ENCODE peak calls at places on chromosomes 2 and 18, in seven cellular contexts. M, P, D, E, Q, X and Y are unnamed samples.

GRCh38 chr2:241569831-241570281 is 11.3 kb downstream of the BOK start:
- DNase-seq in M (peak; percentile 28), D (no peak), E (no peak), Q (no peak), X (no peak), P (no peak), Y (no peak)

GRCh38 chr2:80014637-80015036 is 289.9 kb downstream of the LRRTM1 start:
- DNase-seq in E (no peak), P (peak; percentile 54), M (no peak), X (no peak), Q (no peak), D (no peak), Y (no peak)

GRCh38 chr18:22136395-22136794 is 33.0 kb upstream of the GATA6 start:
- DNase-seq in M (no peak), Q (peak; percentile 12), D (no peak), P (no peak), E (no peak), X (no peak), Y (peak; percentile 84)

GRCh38 chr2:63796796-63797195 is 44.9 kb upstream of the UGP2 start:
- DNase-seq in E (no peak), M (no peak), Q (no peak), X (no peak), D (no peak), P (no peak), Y (no peak)

GRCh38 chr2:233469261-233470006 is 97.1 kb downstream of the USP40 start:
- DNase-seq in D (no peak), X (no peak), P (peak; percentile 9), E (no peak), M (no peak), Q (no peak), Y (no peak)

GRCh38 chr2:157077753-157078152 is 179.8 kb upstream of the GALNT5 start:
- DNase-seq in P (no peak), D (no peak), X (no peak), Q (no peak), E (no peak), M (no peak), Y (no peak)

GRCh38 chr18:10726198-10727068 is 200.6 kb downstream of the NAPG start:
- DNase-seq in M (no peak), D (no peak), E (no peak), P (no peak), Q (no peak), X (peak; percentile 39), Y (no peak)

GRCh38 chr18:57461652-57462269 is 26.6 kb downstream of the ONECUT2 start:
- DNase-seq in E (no peak), D (no peak), X (no peak), P (no peak), M (no peak), Q (no peak), Y (no peak)

GRCh38 chr18:51070545-51070944 is 40.5 kb downstream of the SMAD4 start:
- DNase-seq in M (no peak), D (no peak), P (peak; percentile 83), X (no peak), E (no peak), Q (peak; percentile 78), Y (peak; percentile 74)

DNA sequence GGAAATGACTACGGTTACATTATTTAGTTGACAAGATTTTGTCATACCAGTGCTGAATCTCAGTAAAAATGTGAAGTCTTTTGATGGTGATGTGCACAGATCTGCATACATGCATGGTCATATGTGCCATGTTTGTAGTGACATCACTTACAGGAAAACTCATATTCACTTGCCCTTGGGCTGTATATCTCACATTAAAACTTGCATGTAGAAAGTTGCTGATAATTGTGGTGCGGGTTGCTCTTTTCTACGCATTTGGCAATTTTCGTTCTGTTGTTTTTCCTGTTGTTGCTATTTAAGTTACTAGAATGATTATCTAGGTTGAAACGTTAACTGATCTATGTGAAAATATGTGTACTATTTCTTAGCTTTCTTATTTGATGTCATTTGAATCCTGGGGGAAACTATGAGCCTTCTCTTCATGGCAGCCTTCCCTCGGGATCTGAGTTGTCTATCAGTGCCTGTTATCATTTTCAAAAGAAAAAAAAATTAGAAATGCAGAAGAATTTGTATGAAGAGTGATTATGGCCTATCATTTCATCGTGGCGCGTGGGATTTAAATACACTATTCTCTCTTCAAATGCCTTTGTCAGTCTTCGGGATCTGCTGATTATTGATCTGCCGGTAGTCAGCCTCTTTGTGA is 296.6 kb downstream of the TMX3 start:
- DNase-seq in M (no peak), X (no peak), D (no peak), P (no peak), Q (no peak), E (no peak), Y (peak; percentile 59)
- TF ChIP-seq CTCF in M (no peak), X (no peak), D (no peak), P (no peak), Q (no peak), E (no peak), Y (no peak)

GRCh38 chr2:237774811-237775553 is 23.6 kb upstream of the RBM44 start:
- DNase-seq in X (peak; percentile 62), P (peak; percentile 68), Q (peak; percentile 56), D (peak; percentile 70), E (peak; percentile 56), M (no peak), Y (peak; percentile 69)
- H3K4me3 ChIP-seq in X (no peak overlapping the region), P (no peak overlapping the region), Q (no peak overlapping the region), D (no peak overlapping the region), E (no peak overlapping the region), M (no peak overlapping the region), Y (no peak overlapping the region)

GRCh38 chr2:191845876-191846786 is 757 bp downstream of the CAVIN2 start:
- DNase-seq in P (peak; percentile 12), D (no peak), E (no peak), M (peak; percentile 52), Q (no peak), X (no peak), Y (no peak)

GRCh38 chr2:191845248-191845715 is 1.6 kb downstream of the CAVIN2 start:
- DNase-seq in Q (peak; percentile 51), X (no peak), E (no peak), M (peak; percentile 49), D (no peak), P (peak; percentile 80), Y (peak; percentile 73)

GRCh38 chr2:191848771-191849726 is 2.2 kb upstream of the CAVIN2 start:
- DNase-seq in X (no peak), D (no peak), E (no peak), P (no peak), M (no peak), Q (no peak), Y (no peak)

GRCh38 chr2:191847764-191848163 is 876 bp upstream of the CAVIN2 start:
- DNase-seq in P (no peak), Q (no peak), M (no peak), D (no peak), E (no peak), X (no peak), Y (no peak)

GRCh38 chr2:191846787-191847620 is at the start of gene CAVIN2:
- DNase-seq in D (no peak), M (peak; percentile 45), P (peak; percentile 91), X (peak; percentile 49), E (no peak), Q (peak; percentile 90), Y (peak; percentile 92)
- TF ChIP-seq CTCF in D (no peak), M (no peak), P (no peak), X (no peak), E (no peak), Q (peak; percentile 39), Y (peak; percentile 0)

GRCh38 chr2:120433816-120434290 is 87.9 kb downstream of the INHBB start:
- DNase-seq in Q (no peak), X (no peak), P (no peak), M (no peak), D (no peak), E (no peak), Y (no peak)

GRCh38 chr2:120435671-120436459 is 89.9 kb downstream of the INHBB start:
- DNase-seq in E (no peak), D (no peak), Q (no peak), P (no peak), M (no peak), X (no peak), Y (no peak)

GRCh38 chr2:120432976-120433815 is 87.3 kb downstream of the INHBB start:
- DNase-seq in Q (no peak), E (no peak), X (no peak), D (no peak), M (no peak), P (no peak), Y (no peak)

GRCh38 chr2:120434909-120435308 is 89.0 kb downstream of the INHBB start:
- DNase-seq in P (no peak), X (no peak), E (no peak), D (no peak), Q (no peak), M (no peak), Y (no peak)

DNA sequence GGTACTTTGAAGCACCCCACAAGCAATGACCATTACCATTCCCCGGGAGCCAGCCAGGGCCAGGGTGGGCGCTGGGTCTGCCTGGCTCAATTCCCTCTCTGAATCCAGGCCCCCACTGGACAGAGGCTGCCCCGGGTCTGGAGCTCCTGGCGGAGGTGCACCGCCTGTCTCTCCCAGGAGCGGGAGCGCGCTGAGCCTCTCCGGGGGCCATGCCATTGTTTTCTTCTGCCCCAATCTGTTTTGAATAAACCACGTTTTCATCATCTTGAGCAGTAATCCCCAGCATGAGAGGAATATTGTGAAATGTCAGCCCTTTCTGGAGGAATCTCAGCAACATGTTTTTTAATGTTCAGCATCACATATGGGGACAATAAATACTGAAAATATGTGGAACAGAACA is 88.6 kb downstream of the INHBB start:
- DNase-seq in E (no peak), X (no peak), P (peak; percentile 86), Q (peak; percentile 12), M (no peak), D (no peak), Y (peak; percentile 14)
- H3K4me3 ChIP-seq in E (no peak overlapping the region), X (no peak overlapping the region), P (no peak overlapping the region), Q (no peak overlapping the region), M (no peak overlapping the region), D (no peak overlapping the region), Y (no peak overlapping the region)